ENCODE peak calls at places on chromosomes 11 and 22, in seven cellular contexts. U, I, A, Y, V, D and G are unnamed samples.

GRCh38 chr11:45482331-45482730 is 183.1 kb downstream of the CHST1 start:
- DNase-seq in Y (no peak), I (no peak), V (no peak), D (no peak), A (peak; percentile 10), U (no peak), G (no peak)

GRCh38 chr11:24391165-24391564 is 105.7 kb upstream of the LUZP2 start:
- DNase-seq in A (no peak), Y (no peak), I (no peak), U (no peak), D (peak; percentile 52), V (no peak), G (no peak)

GRCh38 chr11:10694481-10695239 is 1.1 kb upstream of the IRAG1 start:
- DNase-seq in D (no peak), A (no peak), U (no peak), V (no peak), I (no peak), Y (no peak), G (no peak)

GRCh38 chr22:45544588-45545170 is 42.0 kb downstream of the FBLN1 start:
- DNase-seq in U (no peak), Y (no peak), V (no peak), A (no peak), D (peak; percentile 49), I (no peak), G (no peak)

GRCh38 chr11:119856681-119857485 is 127.9 kb upstream of the NECTIN1 start:
- DNase-seq in D (no peak), Y (no peak), I (no peak), A (no peak), U (no peak), V (no peak), G (peak; percentile 22)

GRCh38 chr11:104320956-104321355 is 157.0 kb upstream of the PDGFD start:
- DNase-seq in D (peak; percentile 41), I (no peak), Y (no peak), A (no peak), V (no peak), U (no peak), G (no peak)

GRCh38 chr11:36455658-36456111 is 54.4 kb downstream of the TRAF6 start:
- DNase-seq in A (peak; percentile 36), U (peak; percentile 69), V (peak; percentile 76), I (peak; percentile 90), Y (no peak), D (peak; percentile 97), G (no peak)

GRCh38 chr11:100687032-100687629 is at the start of gene ARHGAP42:
- DNase-seq in I (peak; percentile 85), Y (peak; percentile 6), U (no peak), D (peak; percentile 68), V (peak; percentile 61), A (peak; percentile 70), G (peak; percentile 91)

GRCh38 chr22:45612940-45613339 is 58.7 kb upstream of the ATXN10 start:
- DNase-seq in U (no peak), D (no peak), I (peak; percentile 64), A (no peak), V (no peak), Y (no peak), G (no peak)

GRCh38 chr11:11493698-11494097 is 128.1 kb downstream of the GALNT18 start:
- DNase-seq in U (no peak), I (no peak), Y (no peak), V (no peak), D (no peak), A (no peak), G (no peak)

GRCh38 chr11:26916805-26917204 is 77.1 kb upstream of the FIBIN start:
- DNase-seq in V (no peak), I (no peak), U (no peak), D (no peak), A (no peak), Y (no peak), G (no peak)

GRCh38 chr11:65983589-65983987 is 18.4 kb downstream of the EIF1AD start:
- DNase-seq in Y (no peak), D (no peak), V (no peak), U (no peak), I (no peak), A (no peak), G (no peak)

GRCh38 chr22:41782316-41782715 is 18.2 kb upstream of the CCDC134 start:
- DNase-seq in V (no peak), A (no peak), D (no peak), U (no peak), I (no peak), Y (peak; percentile 11), G (no peak)

GRCh38 chr11:62431171-62431895 is 12.5 kb downstream of the SCGB1A1 start:
- DNase-seq in Y (no peak), D (no peak), I (no peak), A (no peak), U (no peak), V (no peak), G (no peak)

GRCh38 chr11:75851203-75851602 is 36.2 kb downstream of the UVRAG start:
- DNase-seq in U (no peak), A (no peak), D (no peak), V (peak; percentile 30), Y (no peak), I (no peak), G (no peak)

GRCh38 chr11:16788141-16789060 is 50.0 kb downstream of the C11orf58 start:
- DNase-seq in V (peak; percentile 74), A (peak; percentile 80), D (peak; percentile 96), I (peak; percentile 76), U (no peak), Y (peak; percentile 40), G (peak; percentile 91)

GRCh38 chr11:94511932-94512781 is at the start of gene C11orf97:
- DNase-seq in V (peak; percentile 62), D (peak; percentile 28), U (no peak), A (peak; percentile 59), I (peak; percentile 69), Y (peak; percentile 48), G (peak; percentile 88)

GRCh38 chr22:45863981-45864751 is 112.8 kb downstream of the WNT7B start:
- DNase-seq in V (no peak), Y (peak; percentile 36), D (peak; percentile 24), A (peak; percentile 77), I (peak; percentile 79), U (no peak), G (peak; percentile 85)

GRCh38 chr11:102251423-102251822 is 65.9 kb upstream of the BIRC3 start:
- DNase-seq in A (no peak), V (no peak), D (no peak), U (no peak), I (no peak), Y (no peak), G (no peak)

DNA sequence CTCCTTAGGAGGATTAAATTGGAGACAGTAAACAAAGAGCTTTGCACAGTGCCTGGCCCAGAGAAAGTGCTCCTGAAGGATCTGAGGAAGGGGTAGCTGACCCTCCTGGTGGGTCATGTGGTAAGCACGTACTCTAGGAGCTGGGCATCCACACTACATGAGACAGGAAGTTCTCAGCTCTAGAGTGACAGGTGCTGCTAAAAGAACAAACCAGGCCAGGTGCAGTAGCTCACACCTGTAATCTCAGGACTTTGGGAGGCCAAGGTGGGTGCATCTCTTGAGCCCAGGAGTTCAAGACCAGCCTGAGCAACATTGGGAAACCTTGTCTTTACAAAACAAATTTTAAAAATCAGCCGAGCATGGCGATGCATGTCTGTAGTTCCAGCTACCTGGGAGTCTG is 13.1 kb downstream of the SLC43A1 start:
- DNase-seq in Y (no peak), V (no peak), A (no peak), I (no peak), U (no peak), D (no peak), G (no peak)
- H3K27ac ChIP-seq in Y (no peak overlapping the region), V (peak overlapping the region; percentile 67), A (peak overlapping the region; percentile 84), I (peak overlapping the region; percentile 79), U (no peak overlapping the region), D (no peak overlapping the region), G (no peak overlapping the region)

GRCh38 chr22:31504282-31504681 is 7.9 kb downstream of the SFI1 start:
- DNase-seq in U (no peak), I (no peak), A (no peak), V (no peak), D (peak; percentile 6), Y (no peak), G (no peak)

GRCh38 chr22:31509041-31509440 is 12.7 kb downstream of the SFI1 start:
- DNase-seq in V (no peak), A (no peak), Y (no peak), I (no peak), D (no peak), U (no peak), G (no peak)

DNA sequence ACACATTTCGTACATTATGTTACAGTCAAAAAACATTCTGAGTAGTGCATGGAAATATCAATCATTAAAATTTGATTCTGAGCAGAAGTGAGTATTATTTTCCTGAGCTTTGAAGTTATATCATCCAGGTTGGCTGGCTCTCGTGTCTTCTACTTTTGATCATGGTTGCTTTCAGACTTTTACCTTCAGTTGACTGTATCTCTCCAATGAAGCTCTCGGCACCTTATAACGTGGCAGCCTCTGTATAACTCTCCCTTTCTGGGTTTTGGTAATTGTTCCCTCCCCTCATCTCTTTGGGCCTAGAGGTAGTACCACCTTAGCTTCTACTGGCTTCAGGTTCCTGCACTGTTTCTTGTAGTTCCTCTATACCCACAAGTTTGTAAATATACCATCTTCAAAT is 12.2 kb downstream of the SFI1 start:
- DNase-seq in Y (no peak), A (no peak), U (no peak), D (no peak), V (no peak), I (no peak), G (no peak)
- H3K36me3 ChIP-seq in Y (peaks cover 4% of the 10 kb centered on the region), A (peaks cover 22% of the 10 kb centered on the region), U (no peaks in the 10 kb centered on the region), D (peaks cover 3% of the 10 kb centered on the region), V (no peaks in the 10 kb centered on the region), I (no peaks in the 10 kb centered on the region), G (peaks cover 51% of the 10 kb centered on the region)

DNA sequence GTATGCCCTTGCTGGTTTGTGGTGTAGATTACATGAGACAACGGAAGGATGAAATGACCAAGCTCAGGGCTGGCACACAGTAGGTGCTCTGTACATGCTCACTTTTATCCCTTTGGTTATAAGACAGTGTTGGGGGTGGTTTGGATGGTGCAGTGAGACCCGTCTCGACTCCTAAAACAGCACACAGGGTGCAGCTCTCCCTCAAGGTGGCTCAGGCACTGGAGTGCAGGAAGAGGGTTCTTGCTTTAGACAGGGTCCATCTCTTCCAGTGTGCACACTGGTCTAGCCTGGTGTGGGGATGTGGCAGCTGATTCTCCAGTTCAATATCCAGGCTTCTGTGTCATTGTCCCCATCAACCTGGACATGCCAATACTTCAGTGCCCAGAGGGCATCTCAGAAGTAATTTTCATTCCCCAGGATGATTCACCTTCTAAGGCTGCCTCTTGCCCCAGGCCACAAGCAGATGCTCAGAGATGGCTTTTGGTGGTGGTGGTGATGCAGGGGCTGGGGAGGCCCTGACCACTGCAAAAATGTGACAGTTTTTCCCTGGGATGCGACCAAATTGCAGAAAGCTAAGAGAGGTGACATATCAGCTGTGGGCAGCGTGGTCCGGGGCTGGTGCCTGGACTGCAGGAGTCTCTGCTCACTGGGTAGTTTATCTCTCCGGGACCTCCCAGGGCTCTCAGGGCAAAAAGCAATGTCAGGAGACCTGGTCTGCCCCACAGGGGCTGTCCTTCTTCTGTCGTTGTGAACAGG is 39.9 kb upstream of the ACCSL start:
- DNase-seq in I (no peak), V (no peak), U (no peak), Y (no peak), A (no peak), D (no peak), G (no peak)
- H3K27ac ChIP-seq in I (peak overlapping the region; percentile 30), V (no peak overlapping the region), U (peak overlapping the region; percentile 79), Y (no peak overlapping the region), A (peak overlapping the region; percentile 13), D (no peak overlapping the region), G (peak overlapping the region; percentile 45)

DNA sequence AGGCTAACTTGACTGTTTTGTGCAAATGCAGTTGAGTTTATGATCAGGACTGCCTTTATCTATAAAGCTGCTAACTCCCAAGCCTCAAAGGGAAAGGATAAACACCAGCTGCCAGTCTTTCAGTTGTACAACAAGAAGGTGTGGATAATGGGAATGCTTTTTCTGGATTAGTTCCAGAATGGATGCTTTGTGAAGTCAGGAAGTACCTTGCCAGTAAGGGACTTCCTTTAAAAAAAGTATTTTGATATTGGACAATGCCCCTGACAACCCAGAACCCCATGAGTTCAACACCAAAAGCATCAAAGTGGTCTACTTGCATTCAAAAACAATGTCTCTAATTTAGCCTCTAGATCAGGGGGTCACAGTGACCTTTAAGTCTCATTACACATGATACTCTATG is 32.0 kb downstream of the OR5A2 start:
- DNase-seq in V (no peak), D (no peak), A (no peak), U (no peak), Y (no peak), I (no peak), G (no peak)
- H3K36me3 ChIP-seq in V (no peaks in the 10 kb centered on the region), D (no peaks in the 10 kb centered on the region), A (no peaks in the 10 kb centered on the region), U (no peaks in the 10 kb centered on the region), Y (no peaks in the 10 kb centered on the region), I (no peaks in the 10 kb centered on the region), G (no peaks in the 10 kb centered on the region)